ENCODE peak calls at places on chromosomes 12 and 14, in five cellular contexts. One of them, this sample, is unnamed.
A peak's percentile ranks its signal among the peaks of the same experiment; 100 is the strongest.

GRCh38 chr12:12349711-12350665 is at the start of gene MANSC1:
- DNase-seq in substantia nigra: peak; percentile 52
- DNase-seq in adipocyte: peak; percentile 66
- DNase-seq in activated CD4-positive, alpha-beta memory T cell treated with anti-CD3 and anti-CD28 coated beads, Interleukin-2, amount 10 ng/mL, durations not matched to agents 7 days and 5 days: peak; percentile 65
- DNase-seq in GM13977: peak; percentile 40
- DNase-seq in this sample: no peak

GRCh38 chr12:76303989-76304460 is 44.2 kb downstream of the BBS10 start:
- DNase-seq in activated CD4-positive, alpha-beta memory T cell treated with anti-CD3 and anti-CD28 coated beads, Interleukin-2, amount 10 ng/mL, durations not matched to agents 7 days and 5 days: no peak
- DNase-seq in GM13977: no peak
- DNase-seq in substantia nigra: no peak
- DNase-seq in adipocyte: no peak
- DNase-seq in this sample: no peak

GRCh38 chr12:126389215-126389841 is 1324.1 kb downstream of the AACS start:
- DNase-seq in activated CD4-positive, alpha-beta memory T cell treated with anti-CD3 and anti-CD28 coated beads, Interleukin-2, amount 10 ng/mL, durations not matched to agents 7 days and 5 days: no peak
- DNase-seq in adipocyte: no peak
- DNase-seq in substantia nigra: no peak
- DNase-seq in GM13977: no peak
- DNase-seq in this sample: no peak

GRCh38 chr14:100546051-100546443 is 41.2 kb downstream of the BEGAIN start:
- DNase-seq in GM13977: peak; percentile 84
- DNase-seq in activated CD4-positive, alpha-beta memory T cell treated with anti-CD3 and anti-CD28 coated beads, Interleukin-2, amount 10 ng/mL, durations not matched to agents 7 days and 5 days: no peak
- DNase-seq in adipocyte: peak; percentile 52
- DNase-seq in substantia nigra: no peak
- DNase-seq in this sample: no peak

GRCh38 chr14:104134061-104134965 is 4.1 kb upstream of the KIF26A start:
- DNase-seq in substantia nigra: no peak
- DNase-seq in GM13977: no peak
- DNase-seq in activated CD4-positive, alpha-beta memory T cell treated with anti-CD3 and anti-CD28 coated beads, Interleukin-2, amount 10 ng/mL, durations not matched to agents 7 days and 5 days: no peak
- DNase-seq in adipocyte: no peak
- DNase-seq in this sample: no peak

GRCh38 chr14:98912655-98913054 is 359.3 kb downstream of the BCL11B start:
- DNase-seq in GM13977: no peak
- DNase-seq in activated CD4-positive, alpha-beta memory T cell treated with anti-CD3 and anti-CD28 coated beads, Interleukin-2, amount 10 ng/mL, durations not matched to agents 7 days and 5 days: peak; percentile 47
- DNase-seq in adipocyte: no peak
- DNase-seq in substantia nigra: no peak
- DNase-seq in this sample: no peak

GRCh38 chr14:54727929-54728328 is 161.0 kb downstream of the SAMD4A start:
- DNase-seq in activated CD4-positive, alpha-beta memory T cell treated with anti-CD3 and anti-CD28 coated beads, Interleukin-2, amount 10 ng/mL, durations not matched to agents 7 days and 5 days: no peak
- DNase-seq in substantia nigra: no peak
- DNase-seq in GM13977: no peak
- DNase-seq in adipocyte: no peak
- DNase-seq in this sample: no peak

GRCh38 chr14:24979725-24980239 is 70.2 kb downstream of the STXBP6 start:
- DNase-seq in GM13977: no peak
- DNase-seq in adipocyte: no peak
- DNase-seq in substantia nigra: no peak
- DNase-seq in activated CD4-positive, alpha-beta memory T cell treated with anti-CD3 and anti-CD28 coated beads, Interleukin-2, amount 10 ng/mL, durations not matched to agents 7 days and 5 days: no peak
- DNase-seq in this sample: no peak

GRCh38 chr12:6699989-6700645 is 498 bp downstream of the PIANP start:
- DNase-seq in substantia nigra: no peak
- DNase-seq in activated CD4-positive, alpha-beta memory T cell treated with anti-CD3 and anti-CD28 coated beads, Interleukin-2, amount 10 ng/mL, durations not matched to agents 7 days and 5 days: no peak
- DNase-seq in adipocyte: peak; percentile 55
- DNase-seq in GM13977: peak; percentile 54
- DNase-seq in this sample: no peak

GRCh38 chr12:52394836-52395405 is 9.5 kb upstream of the KRT84 start:
- DNase-seq in activated CD4-positive, alpha-beta memory T cell treated with anti-CD3 and anti-CD28 coated beads, Interleukin-2, amount 10 ng/mL, durations not matched to agents 7 days and 5 days: no peak
- DNase-seq in adipocyte: no peak
- DNase-seq in substantia nigra: no peak
- DNase-seq in GM13977: no peak
- DNase-seq in this sample: no peak

GRCh38 chr14:75861161-75861621 is 120.6 kb downstream of the TGFB3 start:
- DNase-seq in substantia nigra: no peak
- DNase-seq in GM13977: no peak
- DNase-seq in adipocyte: peak; percentile 73
- DNase-seq in activated CD4-positive, alpha-beta memory T cell treated with anti-CD3 and anti-CD28 coated beads, Interleukin-2, amount 10 ng/mL, durations not matched to agents 7 days and 5 days: no peak
- DNase-seq in this sample: no peak

GRCh38 chr14:100781952-100782351 is 44.0 kb upstream of the MEG3 start:
- DNase-seq in GM13977: no peak
- DNase-seq in adipocyte: no peak
- DNase-seq in activated CD4-positive, alpha-beta memory T cell treated with anti-CD3 and anti-CD28 coated beads, Interleukin-2, amount 10 ng/mL, durations not matched to agents 7 days and 5 days: no peak
- DNase-seq in substantia nigra: no peak
- DNase-seq in this sample: no peak

GRCh38 chr14:61562321-61563161 is 132.8 kb upstream of the HIF1A start:
- DNase-seq in adipocyte: peak; percentile 93
- DNase-seq in substantia nigra: no peak
- DNase-seq in GM13977: no peak
- DNase-seq in activated CD4-positive, alpha-beta memory T cell treated with anti-CD3 and anti-CD28 coated beads, Interleukin-2, amount 10 ng/mL, durations not matched to agents 7 days and 5 days: peak; percentile 62
- DNase-seq in this sample: no peak

GRCh38 chr12:50344245-50344644 is 52.2 kb downstream of the FAM186A start:
- DNase-seq in adipocyte: no peak
- DNase-seq in GM13977: no peak
- DNase-seq in substantia nigra: no peak
- DNase-seq in activated CD4-positive, alpha-beta memory T cell treated with anti-CD3 and anti-CD28 coated beads, Interleukin-2, amount 10 ng/mL, durations not matched to agents 7 days and 5 days: no peak
- DNase-seq in this sample: no peak

GRCh38 chr12:124007810-124008570 is 35.0 kb downstream of the ZNF664 start:
- DNase-seq in substantia nigra: no peak
- DNase-seq in adipocyte: peak; percentile 60
- DNase-seq in activated CD4-positive, alpha-beta memory T cell treated with anti-CD3 and anti-CD28 coated beads, Interleukin-2, amount 10 ng/mL, durations not matched to agents 7 days and 5 days: no peak
- DNase-seq in GM13977: no peak
- DNase-seq in this sample: no peak

GRCh38 chr12:124849382-124849781 is 14.3 kb downstream of the SCARB1 start:
- DNase-seq in adipocyte: no peak
- DNase-seq in GM13977: no peak
- DNase-seq in substantia nigra: no peak
- DNase-seq in activated CD4-positive, alpha-beta memory T cell treated with anti-CD3 and anti-CD28 coated beads, Interleukin-2, amount 10 ng/mL, durations not matched to agents 7 days and 5 days: no peak
- DNase-seq in this sample: no peak

GRCh38 chr14:75547552-75548250 is 25.4 kb downstream of the BATF start:
- DNase-seq in activated CD4-positive, alpha-beta memory T cell treated with anti-CD3 and anti-CD28 coated beads, Interleukin-2, amount 10 ng/mL, durations not matched to agents 7 days and 5 days: no peak
- DNase-seq in adipocyte: no peak
- DNase-seq in substantia nigra: no peak
- DNase-seq in GM13977: no peak
- DNase-seq in this sample: no peak

GRCh38 chr12:93197067-93197593 is 180.6 kb upstream of the NUDT4 start:
- DNase-seq in GM13977: no peak
- DNase-seq in substantia nigra: no peak
- DNase-seq in activated CD4-positive, alpha-beta memory T cell treated with anti-CD3 and anti-CD28 coated beads, Interleukin-2, amount 10 ng/mL, durations not matched to agents 7 days and 5 days: no peak
- DNase-seq in adipocyte: peak; percentile 76
- DNase-seq in this sample: no peak

GRCh38 chr12:49357099-49357678 is 10.1 kb upstream of the SPATS2 start:
- DNase-seq in substantia nigra: no peak
- DNase-seq in adipocyte: peak; percentile 93
- DNase-seq in GM13977: peak; percentile 34
- DNase-seq in activated CD4-positive, alpha-beta memory T cell treated with anti-CD3 and anti-CD28 coated beads, Interleukin-2, amount 10 ng/mL, durations not matched to agents 7 days and 5 days: no peak
- DNase-seq in this sample: no peak

GRCh38 chr14:72554994-72555608 is 338.8 kb downstream of the DPF3 start:
- DNase-seq in adipocyte: no peak
- DNase-seq in GM13977: no peak
- DNase-seq in substantia nigra: no peak
- DNase-seq in activated CD4-positive, alpha-beta memory T cell treated with anti-CD3 and anti-CD28 coated beads, Interleukin-2, amount 10 ng/mL, durations not matched to agents 7 days and 5 days: no peak
- DNase-seq in this sample: no peak

GRCh38 chr14:50381823-50382287 is 14.8 kb downstream of the CDKL1 start:
- DNase-seq in GM13977: no peak
- DNase-seq in activated CD4-positive, alpha-beta memory T cell treated with anti-CD3 and anti-CD28 coated beads, Interleukin-2, amount 10 ng/mL, durations not matched to agents 7 days and 5 days: no peak
- DNase-seq in adipocyte: no peak
- DNase-seq in substantia nigra: no peak
- DNase-seq in this sample: no peak

GRCh38 chr14:31229638-31230229 is 22.1 kb upstream of the HECTD1 start:
- DNase-seq in adipocyte: peak; percentile 97
- DNase-seq in substantia nigra: no peak
- DNase-seq in activated CD4-positive, alpha-beta memory T cell treated with anti-CD3 and anti-CD28 coated beads, Interleukin-2, amount 10 ng/mL, durations not matched to agents 7 days and 5 days: no peak
- DNase-seq in GM13977: no peak
- DNase-seq in this sample: no peak

GRCh38 chr12:17954788-17955187 is 135.2 kb downstream of the RERGL start:
- DNase-seq in GM13977: no peak
- DNase-seq in substantia nigra: no peak
- DNase-seq in activated CD4-positive, alpha-beta memory T cell treated with anti-CD3 and anti-CD28 coated beads, Interleukin-2, amount 10 ng/mL, durations not matched to agents 7 days and 5 days: no peak
- DNase-seq in adipocyte: no peak
- DNase-seq in this sample: no peak

GRCh38 chr12:131533139-131533538 is 177.8 kb upstream of the SFSWAP start:
- DNase-seq in activated CD4-positive, alpha-beta memory T cell treated with anti-CD3 and anti-CD28 coated beads, Interleukin-2, amount 10 ng/mL, durations not matched to agents 7 days and 5 days: no peak
- DNase-seq in substantia nigra: no peak
- DNase-seq in adipocyte: no peak
- DNase-seq in GM13977: no peak
- DNase-seq in this sample: no peak

GRCh38 chr12:50174971-50175715 is 8.0 kb upstream of the CERS5 start:
- DNase-seq in adipocyte: peak; percentile 96
- DNase-seq in substantia nigra: no peak
- DNase-seq in GM13977: peak; percentile 36
- DNase-seq in activated CD4-positive, alpha-beta memory T cell treated with anti-CD3 and anti-CD28 coated beads, Interleukin-2, amount 10 ng/mL, durations not matched to agents 7 days and 5 days: no peak
- DNase-seq in this sample: no peak

GRCh38 chr12:64236549-64236948 is 14.5 kb upstream of the KICS2 start:
- DNase-seq in substantia nigra: no peak
- DNase-seq in adipocyte: no peak
- DNase-seq in activated CD4-positive, alpha-beta memory T cell treated with anti-CD3 and anti-CD28 coated beads, Interleukin-2, amount 10 ng/mL, durations not matched to agents 7 days and 5 days: no peak
- DNase-seq in GM13977: no peak
- DNase-seq in this sample: no peak

GRCh38 chr12:79367016-79367575 is 323.7 kb downstream of the PAWR start:
- DNase-seq in adipocyte: no peak
- DNase-seq in activated CD4-positive, alpha-beta memory T cell treated with anti-CD3 and anti-CD28 coated beads, Interleukin-2, amount 10 ng/mL, durations not matched to agents 7 days and 5 days: no peak
- DNase-seq in GM13977: no peak
- DNase-seq in substantia nigra: no peak
- DNase-seq in this sample: no peak

This sample was measured in GM12878.